ENCODE peak calls at places on chromosomes 3 and 15, in five cellular contexts. X is adrenal gland, H is sigmoid colon, E is iPS DF 6.9, B is heart left ventricle. I is an unnamed sample. For H3K4me1 and H3K27me3, the result is how much of the 10 kb centered on the place peaks cover.

GRCh38 chr3:112126501-112126900 is 6.5 kb downstream of the GCSAM start:
- DNase-seq in X (no peak), H (no peak), E (no peak), B (no peak), I (peak)

GRCh38 chr3:81472600-81473362 is 288.7 kb downstream of the GBE1 start:
- DNase-seq in X (no peak), H (no peak), E (no peak), B (no peak), I (no peak)

GRCh38 chr15:33200444-33200843 is 5.9 kb upstream of the FMN1 start:
- DNase-seq in X (no peak), H (no peak), E (no peak), B (no peak), I (no peak)

GRCh38 chr3:155185623-155186022 is 105.5 kb downstream of the MME start:
- DNase-seq in X (no peak), H (no peak), E (no peak), B (no peak), I (no peak)

GRCh38 chr3:36648241-36649034 is 115.9 kb downstream of the DCLK3 start:
- DNase-seq in X (no peak), H (no peak), E (no peak), B (no peak), I (no peak)

GRCh38 chr3:127320529-127321121 is 32.8 kb upstream of the PRR20G start:
- DNase-seq in X (no peak), H (no peak), E (no peak), B (no peak), I (peak)

GRCh38 chr15:57667171-57667924 is 39.2 kb upstream of the POLR2M start:
- DNase-seq in X (no peak), H (no peak), E (no peak), B (no peak), I (peak)

GRCh38 chr3:53493997-53494791 is at the start of gene CACNA1D:
- DNase-seq in X (peak), H (no peak), E (peak), B (no peak), I (no peak)

GRCh38 chr3:183265713-183266417 is 12.8 kb downstream of the B3GNT5 start:
- DNase-seq in X (no peak), H (no peak), E (no peak), B (no peak), I (peak)

GRCh38 chr3:170978335-170978745 is 48.2 kb downstream of the SLC2A2 start:
- DNase-seq in X (no peak), H (no peak), E (no peak), B (no peak), I (no peak)

GRCh38 chr3:187735837-187736236 is 9.4 kb downstream of the BCL6 start:
- DNase-seq in X (no peak), H (no peak), E (no peak), B (no peak), I (no peak)

GRCh38 chr15:77507911-77508310 is 87.2 kb downstream of the HMG20A start:
- DNase-seq in X (peak), H (peak), E (no peak), B (peak), I (peak)

GRCh38 chr3:124223853-124224252 is 231.9 kb upstream of the ROPN1 start:
- DNase-seq in X (no peak), H (no peak), E (no peak), B (no peak), I (no peak)

GRCh38 chr3:113839551-113839950 is 963 bp downstream of the GRAMD1C start:
- DNase-seq in X (no peak), H (no peak), E (no peak), B (no peak), I (no peak)

GRCh38 chr3:10000686-10001085 is 14.0 kb upstream of the EMC3 start:
- DNase-seq in X (no peak), H (peak), E (no peak), B (no peak), I (no peak)

GRCh38 chr3:44504566-44504965 is 27.1 kb upstream of the ZNF445 start:
- DNase-seq in X (no peak), H (no peak), E (no peak), B (no peak), I (no peak)

GRCh38 chr15:71518661-71519060 is 291.7 kb upstream of the NR2E3 start:
- DNase-seq in X (no peak), H (no peak), E (no peak), B (no peak), I (no peak)

GRCh38 chr3:45343947-45344346 is 44.4 kb upstream of the LARS2 start:
- DNase-seq in X (no peak), H (no peak), E (peak), B (no peak), I (no peak)

GRCh38 chr15:37372064-37372463 is 271.7 kb upstream of the MEIS2 start:
- DNase-seq in X (no peak), H (no peak), E (no peak), B (no peak), I (no peak)

GRCh38 chr15:50189630-50190029 is 7.6 kb downstream of the SLC27A2 start:
- DNase-seq in X (no peak), H (no peak), E (no peak), B (no peak), I (no peak)

GRCh38 chr15:45635191-45635638 is 386 bp downstream of the SQOR start:
- DNase-seq in X (peak), H (peak), E (no peak), B (peak), I (peak)

GRCh38 chr3:57559526-57559925 is 3.5 kb downstream of the PDE12 start:
- DNase-seq in X (no peak), H (no peak), E (no peak), B (no peak), I (no peak)

GRCh38 chr15:99729920-99730319 is 3.3 kb downstream of the LYSMD4 start:
- DNase-seq in X (no peak), H (no peak), E (no peak), B (no peak), I (no peak)

GRCh38 chr3:121748638-121749275 is 784 bp downstream of the GOLGB1 start:
- DNase-seq in X (peak), H (no peak), E (no peak), B (peak), I (no peak)

GRCh38 chr15:70361891-70362290 is 264.2 kb upstream of the TLE3 start:
- DNase-seq in X (no peak), H (no peak), E (no peak), B (no peak), I (no peak)

GRCh38 chr15:58669108-58669507 is 80.4 kb downstream of the ADAM10 start:
- DNase-seq in X (no peak), H (no peak), E (no peak), B (no peak), I (no peak)

GRCh38 chr15:87844031-87844430 is 412.5 kb downstream of the NTRK3 start:
- DNase-seq in X (no peak), H (no peak), E (no peak), B (no peak), I (no peak)

GRCh38 chr3:124094496-124094895 is 102.6 kb upstream of the ROPN1 start:
- DNase-seq in X (no peak), H (no peak), E (no peak), B (no peak), I (no peak)

GRCh38 chr3:13088020-13089006 is 15.1 kb upstream of the IQSEC1 start:
- DNase-seq in X (no peak), H (no peak), E (no peak), B (no peak), I (no peak)

GRCh38 chr3:197356741-197357140 is 58.3 kb upstream of the DLG1 start:
- DNase-seq in X (no peak), H (no peak), E (no peak), B (no peak), I (no peak)
- H3K4me3 ChIP-seq in X (no peak), H (peak), E (no peak), B (no peak), I (no peak)

GRCh38 chr3:141414141-141414689 is 45.9 kb downstream of the ZBTB38 start:
- DNase-seq in X (peak), H (peak), E (no peak), B (peak), I (no peak)
- H3K4me1 ChIP-seq in X (half or more), H (half or more), E (under half), B (half or more), I (under half)

GRCh38 chr3:134797080-134797801 is 2.2 kb downstream of the EPHB1 start:
- DNase-seq in X (no peak), H (no peak), E (no peak), B (no peak), I (no peak)
- H3K27me3 ChIP-seq in X (under half), H (under half), E (under half), B (under half), I (under half)

GRCh38 chr3:40524571-40525285 is at the start of gene ZNF621:
- DNase-seq in X (peak), H (peak), E (peak), B (peak), I (peak)
- H3K4me3 ChIP-seq in X (peak), H (peak), E (peak), B (peak), I (peak)

GRCh38 chr15:63489352-63489751 is 15.0 kb upstream of the USP3 start:
- DNase-seq in X (no peak), H (no peak), E (no peak), B (no peak), I (no peak)

GRCh38 chr15:63488432-63488910 is 15.9 kb upstream of the USP3 start:
- DNase-seq in X (no peak), H (no peak), E (no peak), B (no peak), I (peak)

GRCh38 chr15:63491116-63491817 is 13.1 kb upstream of the USP3 start:
- DNase-seq in X (no peak), H (no peak), E (no peak), B (no peak), I (no peak)

GRCh38 chr15:63491979-63492378 is 12.4 kb upstream of the USP3 start:
- DNase-seq in X (no peak), H (no peak), E (no peak), B (no peak), I (no peak)

GRCh38 chr15:63490345-63491034 is 13.9 kb upstream of the USP3 start:
- DNase-seq in X (no peak), H (no peak), E (no peak), B (no peak), I (no peak)
- H3K4me1 ChIP-seq in X (under half), H (under half), E (under half), B (under half), I (under half)

DNA sequence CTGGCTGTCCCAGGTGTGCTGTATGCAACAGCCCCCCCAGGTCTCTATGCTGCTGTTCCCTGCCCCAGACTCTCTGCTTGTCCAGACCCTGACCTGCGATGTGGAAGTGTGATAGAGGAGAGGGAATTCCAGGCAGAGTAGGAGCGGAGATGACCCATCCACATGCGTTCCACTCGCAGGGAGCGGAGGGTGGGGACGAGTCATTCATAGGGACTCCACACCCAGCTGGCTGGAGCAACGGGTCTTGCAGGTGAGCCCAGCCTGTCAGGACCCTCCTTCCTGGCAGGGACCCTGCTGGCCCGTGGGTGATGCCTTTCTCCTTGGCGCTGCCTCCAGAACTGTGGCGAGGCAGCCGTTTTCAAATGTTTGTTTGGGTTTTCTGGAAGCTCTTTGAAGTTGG is 58.8 kb downstream of the CEMIP start:
- DNase-seq in X (no peak), H (no peak), E (no peak), B (no peak), I (no peak)
- H3K27me3 ChIP-seq in X (under half), H (under half), E (under half), B (under half), I (under half)

DNA sequence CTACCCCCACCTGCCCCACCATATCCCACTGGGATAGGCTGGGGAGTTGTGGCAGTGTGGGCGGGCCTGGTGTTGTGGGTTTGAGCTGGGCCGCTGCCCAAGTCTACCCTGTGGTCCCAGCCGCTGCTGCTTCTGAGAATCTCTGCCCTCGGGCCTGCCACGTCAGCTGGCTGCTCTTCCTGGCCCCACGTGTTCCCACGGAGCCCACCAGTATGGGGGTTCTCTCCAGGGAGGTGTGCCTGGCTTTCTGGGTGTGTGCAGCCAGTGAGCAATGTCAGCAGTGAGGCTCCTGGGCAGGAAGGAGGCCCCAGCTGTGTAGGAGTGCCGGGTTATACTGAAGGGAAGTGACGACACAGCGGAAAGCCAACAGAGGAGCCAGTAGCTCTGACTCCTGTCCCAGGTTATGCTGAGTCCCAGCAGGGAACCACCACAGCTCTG is 10.5 kb downstream of the GNAI2 start:
- DNase-seq in X (no peak), H (no peak), E (no peak), B (peak), I (no peak)
- H3K4me3 ChIP-seq in X (no peak), H (peak), E (no peak), B (no peak), I (peak)

GRCh38 chr15:41936155-41936554 is 36.2 kb downstream of the EHD4 start:
- DNase-seq in X (no peak), H (peak), E (no peak), B (no peak), I (no peak)
- H3K4me1 ChIP-seq in X (under half), H (under half), E (under half), B (half or more), I (under half)

I was measured in HAP-1.